ENCODE peak calls at places on chromosomes 2 and 18, in nine cellular contexts. One of them, this sample, is unnamed.

GRCh38 chr2:74625658-74626425 is 22.3 kb downstream of the M1AP start:
- DNase-seq in GM23338: peak
- DNase-seq in BJ: no peak
- DNase-seq in vagina: no peak
- DNase-seq in GM06990: no peak
- DNase-seq in H7: no peak
- DNase-seq in AG09309: no peak
- DNase-seq in fibroblast of pulmonary artery: no peak
- DNase-seq in tibial artery: no peak
- DNase-seq in this sample: no peak

GRCh38 chr18:73913505-73913904 is 234.1 kb downstream of the FBXO15 start:
- DNase-seq in GM23338: no peak
- DNase-seq in BJ: no peak
- DNase-seq in vagina: no peak
- DNase-seq in GM06990: no peak
- DNase-seq in H7: no peak
- DNase-seq in AG09309: no peak
- DNase-seq in fibroblast of pulmonary artery: no peak
- DNase-seq in tibial artery: no peak
- DNase-seq in this sample: no peak

GRCh38 chr2:55781542-55781941 is 87.9 kb upstream of the PNPT1 start:
- DNase-seq in GM23338: no peak
- DNase-seq in BJ: no peak
- DNase-seq in vagina: no peak
- DNase-seq in GM06990: no peak
- DNase-seq in H7: no peak
- DNase-seq in AG09309: no peak
- DNase-seq in fibroblast of pulmonary artery: no peak
- DNase-seq in tibial artery: no peak
- DNase-seq in this sample: no peak

GRCh38 chr2:19848029-19848750 is 53.6 kb downstream of the TTC32 start:
- DNase-seq in GM23338: no peak
- DNase-seq in BJ: no peak
- DNase-seq in vagina: peak
- DNase-seq in GM06990: no peak
- DNase-seq in H7: no peak
- DNase-seq in AG09309: no peak
- DNase-seq in fibroblast of pulmonary artery: no peak
- DNase-seq in tibial artery: no peak
- DNase-seq in this sample: no peak

GRCh38 chr2:118705032-118705431 is 142.4 kb downstream of the EN1 start:
- DNase-seq in GM23338: no peak
- DNase-seq in BJ: no peak
- DNase-seq in vagina: no peak
- DNase-seq in GM06990: no peak
- DNase-seq in H7: no peak
- DNase-seq in AG09309: peak
- DNase-seq in fibroblast of pulmonary artery: peak
- DNase-seq in tibial artery: no peak
- DNase-seq in this sample: no peak

GRCh38 chr2:239691720-239692119 is 290.9 kb upstream of the HDAC4 start:
- DNase-seq in GM23338: no peak
- DNase-seq in BJ: no peak
- DNase-seq in vagina: peak
- DNase-seq in GM06990: no peak
- DNase-seq in H7: no peak
- DNase-seq in AG09309: no peak
- DNase-seq in fibroblast of pulmonary artery: no peak
- DNase-seq in tibial artery: no peak
- DNase-seq in this sample: no peak

GRCh38 chr18:61635901-61636528 is 256.8 kb downstream of the RNF152 start:
- DNase-seq in GM23338: peak
- DNase-seq in BJ: peak
- DNase-seq in vagina: no peak
- DNase-seq in GM06990: no peak
- DNase-seq in H7: peak
- DNase-seq in AG09309: peak
- DNase-seq in fibroblast of pulmonary artery: peak
- DNase-seq in tibial artery: peak
- DNase-seq in this sample: peak

GRCh38 chr2:177806025-177806424 is 266.6 kb downstream of the PDE11A start:
- DNase-seq in GM23338: no peak
- DNase-seq in BJ: no peak
- DNase-seq in vagina: no peak
- DNase-seq in GM06990: no peak
- DNase-seq in H7: no peak
- DNase-seq in AG09309: peak
- DNase-seq in fibroblast of pulmonary artery: no peak
- DNase-seq in tibial artery: no peak
- DNase-seq in this sample: no peak

GRCh38 chr18:12839057-12839525 is 44.9 kb downstream of the PTPN2 start:
- DNase-seq in GM23338: no peak
- DNase-seq in BJ: no peak
- DNase-seq in vagina: no peak
- DNase-seq in GM06990: peak
- DNase-seq in H7: no peak
- DNase-seq in AG09309: no peak
- DNase-seq in fibroblast of pulmonary artery: no peak
- DNase-seq in tibial artery: no peak
- DNase-seq in this sample: no peak

GRCh38 chr2:84965192-84965516 is 5.8 kb upstream of the KCMF1 start:
- DNase-seq in GM23338: no peak
- DNase-seq in BJ: no peak
- DNase-seq in vagina: no peak
- DNase-seq in GM06990: no peak
- DNase-seq in H7: no peak
- DNase-seq in AG09309: no peak
- DNase-seq in fibroblast of pulmonary artery: no peak
- DNase-seq in tibial artery: no peak
- DNase-seq in this sample: no peak

GRCh38 chr18:39241534-39241933 is 1675.9 kb upstream of the CELF4 start:
- DNase-seq in GM23338: no peak
- DNase-seq in BJ: no peak
- DNase-seq in vagina: no peak
- DNase-seq in GM06990: no peak
- DNase-seq in H7: no peak
- DNase-seq in AG09309: no peak
- DNase-seq in fibroblast of pulmonary artery: no peak
- DNase-seq in tibial artery: no peak
- DNase-seq in this sample: no peak

GRCh38 chr2:1170711-1171110 is 220.1 kb downstream of the SNTG2 start:
- DNase-seq in GM23338: no peak
- DNase-seq in BJ: no peak
- DNase-seq in vagina: no peak
- DNase-seq in GM06990: no peak
- DNase-seq in H7: no peak
- DNase-seq in AG09309: no peak
- DNase-seq in fibroblast of pulmonary artery: no peak
- DNase-seq in tibial artery: no peak
- DNase-seq in this sample: no peak

GRCh38 chr18:46239549-46239948 is 135.4 kb downstream of the HAUS1 start:
- DNase-seq in GM23338: no peak
- DNase-seq in BJ: no peak
- DNase-seq in vagina: no peak
- DNase-seq in GM06990: no peak
- DNase-seq in H7: no peak
- DNase-seq in AG09309: no peak
- DNase-seq in fibroblast of pulmonary artery: peak
- DNase-seq in tibial artery: no peak
- DNase-seq in this sample: no peak
- H3K4me3 ChIP-seq in GM23338: no peak
- H3K4me3 ChIP-seq in BJ: no peak
- H3K4me3 ChIP-seq in vagina: no peak
- H3K4me3 ChIP-seq in GM06990: no peak
- H3K4me3 ChIP-seq in H7: no peak
- H3K4me3 ChIP-seq in AG09309: no peak
- H3K4me3 ChIP-seq in fibroblast of pulmonary artery: no peak
- H3K4me3 ChIP-seq in tibial artery: no peak
- H3K4me3 ChIP-seq in this sample: no peak

GRCh38 chr2:172101008-172101706 is 1.5 kb downstream of the DLX2 start:
- DNase-seq in GM23338: peak
- DNase-seq in BJ: no peak
- DNase-seq in vagina: no peak
- DNase-seq in GM06990: no peak
- DNase-seq in H7: peak
- DNase-seq in AG09309: no peak
- DNase-seq in fibroblast of pulmonary artery: no peak
- DNase-seq in tibial artery: no peak
- DNase-seq in this sample: no peak
- H3K4me3 ChIP-seq in GM23338: peak
- H3K4me3 ChIP-seq in BJ: peak
- H3K4me3 ChIP-seq in vagina: no peak
- H3K4me3 ChIP-seq in GM06990: peak
- H3K4me3 ChIP-seq in H7: no peak
- H3K4me3 ChIP-seq in AG09309: peak
- H3K4me3 ChIP-seq in fibroblast of pulmonary artery: peak
- H3K4me3 ChIP-seq in tibial artery: no peak
- H3K4me3 ChIP-seq in this sample: peak

DNA sequence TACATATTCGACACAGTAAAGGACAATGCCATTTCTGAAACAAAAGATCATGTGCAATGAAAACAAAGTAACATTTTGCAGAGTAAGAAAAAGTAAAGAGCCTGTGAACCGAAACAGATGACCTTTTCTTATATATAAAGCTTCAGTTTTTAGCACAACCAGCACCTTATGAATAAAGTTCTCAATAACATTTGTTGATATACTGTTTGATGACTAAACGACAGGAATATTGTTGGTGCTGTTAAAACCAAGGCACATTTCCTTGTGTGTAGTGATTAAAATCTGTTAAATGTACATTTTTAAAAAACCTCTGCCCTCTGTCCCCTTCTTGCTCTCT is 1.4 kb downstream of the PELI1 start:
- DNase-seq in GM23338: no peak
- DNase-seq in BJ: no peak
- DNase-seq in vagina: no peak
- DNase-seq in GM06990: peak
- DNase-seq in H7: no peak
- DNase-seq in AG09309: no peak
- DNase-seq in fibroblast of pulmonary artery: no peak
- DNase-seq in tibial artery: no peak
- DNase-seq in this sample: no peak
- H3K4me3 ChIP-seq in GM23338: peak
- H3K4me3 ChIP-seq in BJ: peak
- H3K4me3 ChIP-seq in vagina: peak
- H3K4me3 ChIP-seq in GM06990: peak
- H3K4me3 ChIP-seq in H7: peak
- H3K4me3 ChIP-seq in AG09309: peak
- H3K4me3 ChIP-seq in fibroblast of pulmonary artery: peak
- H3K4me3 ChIP-seq in tibial artery: peak
- H3K4me3 ChIP-seq in this sample: peak

GRCh38 chr2:237128845-237129592 is 43.3 kb downstream of the COPS8 start:
- DNase-seq in GM23338: no peak
- DNase-seq in BJ: no peak
- DNase-seq in vagina: no peak
- DNase-seq in GM06990: no peak
- DNase-seq in H7: no peak
- DNase-seq in AG09309: no peak
- DNase-seq in fibroblast of pulmonary artery: no peak
- DNase-seq in tibial artery: no peak
- DNase-seq in this sample: no peak
- H3K4me3 ChIP-seq in GM23338: no peak
- H3K4me3 ChIP-seq in BJ: no peak
- H3K4me3 ChIP-seq in vagina: peak
- H3K4me3 ChIP-seq in GM06990: no peak
- H3K4me3 ChIP-seq in H7: no peak
- H3K4me3 ChIP-seq in AG09309: no peak
- H3K4me3 ChIP-seq in fibroblast of pulmonary artery: no peak
- H3K4me3 ChIP-seq in tibial artery: no peak
- H3K4me3 ChIP-seq in this sample: no peak

GRCh38 chr2:218008060-218009040 is 5.6 kb upstream of the TNS1 start:
- DNase-seq in GM23338: no peak
- DNase-seq in BJ: no peak
- DNase-seq in vagina: no peak
- DNase-seq in GM06990: no peak
- DNase-seq in H7: no peak
- DNase-seq in AG09309: no peak
- DNase-seq in fibroblast of pulmonary artery: peak
- DNase-seq in tibial artery: no peak
- DNase-seq in this sample: no peak

GRCh38 chr2:218010838-218011616 is 8.2 kb upstream of the TNS1 start:
- DNase-seq in GM23338: no peak
- DNase-seq in BJ: no peak
- DNase-seq in vagina: no peak
- DNase-seq in GM06990: no peak
- DNase-seq in H7: peak
- DNase-seq in AG09309: no peak
- DNase-seq in fibroblast of pulmonary artery: peak
- DNase-seq in tibial artery: no peak
- DNase-seq in this sample: no peak

GRCh38 chr2:218010116-218010837 is 7.5 kb upstream of the TNS1 start:
- DNase-seq in GM23338: peak
- DNase-seq in BJ: no peak
- DNase-seq in vagina: no peak
- DNase-seq in GM06990: no peak
- DNase-seq in H7: peak
- DNase-seq in AG09309: no peak
- DNase-seq in fibroblast of pulmonary artery: peak
- DNase-seq in tibial artery: peak
- DNase-seq in this sample: no peak

GRCh38 chr2:218011641-218012040 is 8.8 kb upstream of the TNS1 start:
- DNase-seq in GM23338: no peak
- DNase-seq in BJ: no peak
- DNase-seq in vagina: no peak
- DNase-seq in GM06990: no peak
- DNase-seq in H7: peak
- DNase-seq in AG09309: no peak
- DNase-seq in fibroblast of pulmonary artery: no peak
- DNase-seq in tibial artery: no peak
- DNase-seq in this sample: no peak

DNA sequence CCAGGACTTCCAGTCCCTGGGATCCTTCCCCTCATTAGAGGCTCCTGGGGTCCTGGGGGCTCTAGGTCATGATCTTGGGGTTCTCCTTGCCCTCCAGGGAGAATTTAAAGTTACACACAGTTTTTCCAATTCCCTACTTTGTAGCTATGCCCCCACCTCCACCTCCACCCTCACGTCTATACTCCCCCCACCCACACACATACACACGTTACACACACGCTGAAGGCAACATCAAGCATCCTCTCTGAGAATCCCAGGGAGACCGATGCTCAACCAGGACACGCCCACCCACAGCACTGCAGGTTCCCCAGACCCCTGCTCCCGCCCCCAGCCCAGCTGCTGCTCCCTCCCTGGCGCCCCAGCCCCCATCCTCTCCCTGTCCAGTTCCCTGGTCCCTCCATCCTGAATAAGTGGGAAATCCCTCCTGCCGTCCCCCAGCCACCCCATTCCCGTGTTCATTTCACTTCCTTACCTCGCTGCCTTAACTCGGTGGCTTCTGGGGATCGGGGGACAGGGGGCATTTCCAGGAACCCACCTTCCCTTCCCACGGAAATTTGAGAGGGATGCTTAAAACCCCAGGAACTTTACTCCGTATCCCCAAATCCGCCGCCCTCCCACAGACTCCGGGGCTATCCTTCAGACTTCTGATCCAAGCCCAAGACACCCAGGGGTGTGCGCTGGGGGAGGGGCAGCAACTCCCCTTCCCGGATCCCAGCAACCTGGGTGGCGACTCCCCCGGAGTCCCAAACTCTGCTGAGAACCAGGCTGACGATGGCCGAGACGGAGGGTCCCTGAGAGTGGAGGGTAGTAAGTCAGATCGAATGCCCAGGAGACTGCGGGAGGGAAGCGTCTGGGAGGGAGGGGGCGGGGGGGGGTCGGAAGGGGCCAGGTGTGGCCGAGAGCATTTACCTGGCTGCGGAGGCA is 6.7 kb upstream of the TNS1 start:
- DNase-seq in GM23338: peak
- DNase-seq in BJ: no peak
- DNase-seq in vagina: no peak
- DNase-seq in GM06990: no peak
- DNase-seq in H7: peak
- DNase-seq in AG09309: no peak
- DNase-seq in fibroblast of pulmonary artery: no peak
- DNase-seq in tibial artery: no peak
- DNase-seq in this sample: no peak
- H3K4me3 ChIP-seq in GM23338: peak
- H3K4me3 ChIP-seq in BJ: peak
- H3K4me3 ChIP-seq in vagina: peak
- H3K4me3 ChIP-seq in GM06990: no peak
- H3K4me3 ChIP-seq in H7: peak
- H3K4me3 ChIP-seq in AG09309: peak
- H3K4me3 ChIP-seq in fibroblast of pulmonary artery: peak
- H3K4me3 ChIP-seq in tibial artery: peak
- H3K4me3 ChIP-seq in this sample: peak

This sample was measured in AG04450.